ENCODE peak calls at places on chromosomes 12 and 14, in seven cellular contexts. F, A, D, G, B, P and H are unnamed samples.

GRCh38 chr12:113097716-113098427 is 37.7 kb downstream of the RASAL1 start:
- DNase-seq in D (no peak), G (no peak), P (peak), F (peak), B (no peak), A (no peak), H (no peak)

GRCh38 chr12:15522574-15523187 is 200.4 kb downstream of the PTPRO start:
- DNase-seq in B (no peak), G (no peak), A (no peak), D (peak), F (no peak), P (peak), H (no peak)

GRCh38 chr12:116604151-116604550 is 45.0 kb downstream of the MAP1LC3B2 start:
- DNase-seq in P (no peak), B (no peak), F (no peak), A (no peak), G (no peak), D (no peak), H (no peak)

GRCh38 chr12:49897276-49897675 is 6.4 kb downstream of the FAIM2 start:
- DNase-seq in D (no peak), F (no peak), P (no peak), A (peak), G (no peak), B (no peak), H (no peak)

GRCh38 chr12:48969847-48970701 is 1.5 kb downstream of the WNT10B start:
- DNase-seq in D (no peak), G (no peak), F (no peak), A (no peak), B (no peak), P (peak), H (no peak)

GRCh38 chr12:121165316-121165715 is 32.6 kb downstream of the P2RX7 start:
- DNase-seq in B (no peak), P (no peak), F (no peak), A (no peak), G (no peak), D (no peak), H (no peak)

GRCh38 chr14:21317433-21317832 is 37.5 kb downstream of the RPGRIP1 start:
- DNase-seq in A (no peak), G (no peak), F (no peak), D (no peak), P (no peak), B (no peak), H (no peak)

GRCh38 chr14:35927727-35928126 is 101.6 kb downstream of the BRMS1L start:
- DNase-seq in A (no peak), P (no peak), D (peak), F (no peak), G (no peak), B (no peak), H (no peak)

GRCh38 chr12:4214912-4215861 is 58.4 kb upstream of the CCND2 start:
- DNase-seq in B (peak), P (no peak), A (peak), D (no peak), F (peak), G (peak), H (peak)

GRCh38 chr12:96196781-96197180 is 2.6 kb downstream of the ELK3 start:
- DNase-seq in P (no peak), A (no peak), G (no peak), B (no peak), F (no peak), D (peak), H (no peak)

GRCh38 chr12:108196319-108196718 is 67.2 kb downstream of the WSCD2 start:
- DNase-seq in F (no peak), A (no peak), D (no peak), P (no peak), B (no peak), G (no peak), H (no peak)

GRCh38 chr14:72792051-72792788 is 101.7 kb downstream of the DPF3 start:
- DNase-seq in P (no peak), A (no peak), D (no peak), B (no peak), F (no peak), G (no peak), H (no peak)

GRCh38 chr14:25394791-25395391 is 344.9 kb upstream of the STXBP6 start:
- DNase-seq in F (no peak), A (no peak), G (no peak), B (no peak), D (no peak), P (no peak), H (no peak)
- TF ChIP-seq EP300 in F (no peak), A (no peak), G (no peak), B (no peak), D (no peak), P (no peak), H (no peak)

GRCh38 chr14:90632451-90632850 is 183.8 kb downstream of the TTC7B start:
- DNase-seq in P (no peak), B (no peak), F (no peak), G (no peak), D (no peak), A (no peak), H (no peak)

GRCh38 chr14:90629471-90629870 is 186.8 kb downstream of the TTC7B start:
- DNase-seq in D (no peak), A (no peak), F (no peak), P (no peak), G (no peak), B (peak), H (no peak)

GRCh38 chr14:90628825-90629224 is 187.4 kb downstream of the TTC7B start:
- DNase-seq in P (no peak), B (no peak), F (no peak), D (no peak), G (no peak), A (peak), H (no peak)

GRCh38 chr14:90630407-90630806 is 185.8 kb downstream of the TTC7B start:
- DNase-seq in D (no peak), G (no peak), A (no peak), F (no peak), P (no peak), B (no peak), H (no peak)

GRCh38 chr14:90632868-90633267 is 183.4 kb downstream of the TTC7B start:
- DNase-seq in G (no peak), A (no peak), F (no peak), B (no peak), P (no peak), D (no peak), H (no peak)
- H3K27ac ChIP-seq in G (no peak), A (peak), F (no peak), B (no peak), P (no peak), D (no peak), H (no peak)

GRCh38 chr12:1380171-1380974 is 214.0 kb downstream of the FBXL14 start:
- DNase-seq in G (no peak), A (no peak), F (no peak), B (no peak), P (no peak), D (no peak), H (no peak)
- TF ChIP-seq CTCF in G (no peak), A (no peak), F (no peak), B (no peak), P (no peak), D (no peak), H (no peak)

DNA sequence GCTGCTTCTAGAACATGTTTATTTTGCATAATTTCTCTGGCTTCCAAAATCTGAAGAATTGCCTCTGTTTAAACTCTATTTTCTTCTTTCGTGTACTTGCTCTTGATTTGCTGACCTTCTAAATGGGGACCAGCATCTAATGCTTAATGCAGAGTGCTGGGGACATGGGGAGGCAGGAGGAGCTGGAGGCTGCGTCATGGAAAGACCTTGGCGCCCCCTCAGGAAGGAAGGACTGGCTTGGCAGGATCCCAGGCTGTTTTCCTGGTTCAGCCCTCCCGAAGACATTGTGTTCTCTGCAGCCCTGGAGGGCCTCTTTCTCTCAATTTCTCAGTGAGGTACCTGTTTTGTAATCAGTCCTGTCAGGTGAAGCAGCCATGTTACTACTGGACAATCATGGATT is 5.5 kb downstream of the PRKCH start:
- DNase-seq in G (no peak), D (no peak), P (peak), B (peak), F (peak), A (peak), H (peak)
- TF ChIP-seq EP300 in G (no peak), D (no peak), P (no peak), B (no peak), F (peak), A (peak), H (peak)

DNA sequence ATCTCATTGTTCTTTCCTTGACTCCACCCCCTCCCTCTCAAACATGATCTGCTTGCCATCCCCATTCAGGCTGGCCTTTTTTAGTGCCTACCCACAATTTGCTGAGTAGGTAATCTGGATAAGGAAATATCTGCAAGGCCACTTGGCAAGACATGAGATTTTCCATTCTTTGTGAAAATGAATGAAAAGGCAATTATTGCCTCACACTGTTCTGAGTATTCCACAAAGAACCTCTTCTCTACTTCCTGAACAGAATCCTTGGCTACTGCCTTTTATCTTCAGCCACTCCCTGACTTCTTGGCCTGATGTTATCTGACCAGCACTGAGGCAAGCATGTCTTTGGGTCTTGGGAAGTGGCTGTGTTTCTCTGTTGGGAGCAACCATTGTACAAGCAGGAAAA is 263.2 kb upstream of the ATP2B1 start:
- DNase-seq in P (no peak), D (peak), G (no peak), A (no peak), B (no peak), F (no peak), H (no peak)
- H3K27ac ChIP-seq in P (no peak), D (no peak), G (no peak), A (no peak), B (no peak), F (peak), H (no peak)